ENCODE peak calls at places on chromosomes 4 and X, in eight cellular contexts. One of them, this sample, is unnamed.

GRCh38 chr4:97910005-97910404 is 233.3 kb downstream of the STPG2 start:
- DNase-seq in cardiac muscle cell: peak
- DNase-seq in neuronal stem cell: no peak
- DNase-seq in CD4-positive, CD25-positive, alpha-beta regulatory T cell: no peak
- DNase-seq in right cardiac atrium: no peak
- DNase-seq in breast epithelium: no peak
- DNase-seq in Peyer's patch: no peak
- DNase-seq in RWPE1: peak
- DNase-seq in this sample: no peak

GRCh38 chrX:129700536-129700935 is 38.2 kb upstream of the XPNPEP2 start:
- DNase-seq in cardiac muscle cell: no peak
- DNase-seq in neuronal stem cell: no peak
- DNase-seq in CD4-positive, CD25-positive, alpha-beta regulatory T cell: no peak
- DNase-seq in right cardiac atrium: no peak
- DNase-seq in breast epithelium: no peak
- DNase-seq in Peyer's patch: no peak
- DNase-seq in RWPE1: no peak
- DNase-seq in this sample: peak

GRCh38 chr4:145815027-145815612 is 123.5 kb downstream of the ZNF827 start:
- DNase-seq in cardiac muscle cell: no peak
- DNase-seq in neuronal stem cell: no peak
- DNase-seq in CD4-positive, CD25-positive, alpha-beta regulatory T cell: no peak
- DNase-seq in right cardiac atrium: no peak
- DNase-seq in breast epithelium: no peak
- DNase-seq in Peyer's patch: no peak
- DNase-seq in RWPE1: no peak
- DNase-seq in this sample: no peak

GRCh38 chr4:152197211-152197610 is 338.7 kb downstream of the FBXW7 start:
- DNase-seq in cardiac muscle cell: no peak
- DNase-seq in neuronal stem cell: no peak
- DNase-seq in CD4-positive, CD25-positive, alpha-beta regulatory T cell: no peak
- DNase-seq in right cardiac atrium: no peak
- DNase-seq in breast epithelium: no peak
- DNase-seq in Peyer's patch: no peak
- DNase-seq in RWPE1: no peak
- DNase-seq in this sample: no peak

GRCh38 chr4:138217567-138217966 is 24.6 kb downstream of the SLC7A11 start:
- DNase-seq in cardiac muscle cell: no peak
- DNase-seq in neuronal stem cell: no peak
- DNase-seq in CD4-positive, CD25-positive, alpha-beta regulatory T cell: no peak
- DNase-seq in right cardiac atrium: no peak
- DNase-seq in breast epithelium: no peak
- DNase-seq in Peyer's patch: no peak
- DNase-seq in RWPE1: no peak
- DNase-seq in this sample: no peak

GRCh38 chr4:108433832-108434231 is 186.5 kb upstream of the RPL34 start:
- DNase-seq in cardiac muscle cell: no peak
- DNase-seq in neuronal stem cell: no peak
- DNase-seq in CD4-positive, CD25-positive, alpha-beta regulatory T cell: peak
- DNase-seq in right cardiac atrium: no peak
- DNase-seq in breast epithelium: no peak
- DNase-seq in Peyer's patch: no peak
- DNase-seq in RWPE1: no peak
- DNase-seq in this sample: no peak

GRCh38 chr4:37002625-37003024 is 241.9 kb upstream of the NWD2 start:
- DNase-seq in cardiac muscle cell: no peak
- DNase-seq in neuronal stem cell: no peak
- DNase-seq in CD4-positive, CD25-positive, alpha-beta regulatory T cell: no peak
- DNase-seq in right cardiac atrium: no peak
- DNase-seq in breast epithelium: no peak
- DNase-seq in Peyer's patch: no peak
- DNase-seq in RWPE1: no peak
- DNase-seq in this sample: no peak

GRCh38 chrX:1126738-1127137 is 85.7 kb downstream of the CRLF2 start:
- DNase-seq in cardiac muscle cell: no peak
- DNase-seq in neuronal stem cell: no peak
- DNase-seq in CD4-positive, CD25-positive, alpha-beta regulatory T cell: no peak
- DNase-seq in right cardiac atrium: no peak
- DNase-seq in breast epithelium: peak
- DNase-seq in Peyer's patch: no peak
- DNase-seq in RWPE1: no peak
- DNase-seq in this sample: no peak

GRCh38 chrX:68789966-68790365 is 38.9 kb upstream of the EFNB1 start:
- DNase-seq in cardiac muscle cell: no peak
- DNase-seq in neuronal stem cell: no peak
- DNase-seq in CD4-positive, CD25-positive, alpha-beta regulatory T cell: no peak
- DNase-seq in right cardiac atrium: no peak
- DNase-seq in breast epithelium: no peak
- DNase-seq in Peyer's patch: no peak
- DNase-seq in RWPE1: no peak
- DNase-seq in this sample: no peak

GRCh38 chr4:57078685-57079521 is 31.3 kb downstream of the IGFBP7 start:
- DNase-seq in cardiac muscle cell: peak
- DNase-seq in neuronal stem cell: peak
- DNase-seq in CD4-positive, CD25-positive, alpha-beta regulatory T cell: no peak
- DNase-seq in right cardiac atrium: no peak
- DNase-seq in breast epithelium: no peak
- DNase-seq in Peyer's patch: no peak
- DNase-seq in RWPE1: peak
- DNase-seq in this sample: no peak

GRCh38 chr4:56958111-56958517 is 19.3 kb downstream of the NOA1 start:
- DNase-seq in cardiac muscle cell: no peak
- DNase-seq in neuronal stem cell: no peak
- DNase-seq in CD4-positive, CD25-positive, alpha-beta regulatory T cell: no peak
- DNase-seq in right cardiac atrium: peak
- DNase-seq in breast epithelium: peak
- DNase-seq in Peyer's patch: no peak
- DNase-seq in RWPE1: peak
- DNase-seq in this sample: peak

GRCh38 chr4:157075811-157076577 is at the start of gene GLRB:
- DNase-seq in cardiac muscle cell: peak
- DNase-seq in neuronal stem cell: peak
- DNase-seq in CD4-positive, CD25-positive, alpha-beta regulatory T cell: no peak
- DNase-seq in right cardiac atrium: peak
- DNase-seq in breast epithelium: no peak
- DNase-seq in Peyer's patch: peak
- DNase-seq in RWPE1: peak
- DNase-seq in this sample: no peak
- H3K27ac ChIP-seq in cardiac muscle cell: no peak
- H3K27ac ChIP-seq in neuronal stem cell: no peak
- H3K27ac ChIP-seq in CD4-positive, CD25-positive, alpha-beta regulatory T cell: no peak
- H3K27ac ChIP-seq in right cardiac atrium: peak
- H3K27ac ChIP-seq in breast epithelium: no peak
- H3K27ac ChIP-seq in Peyer's patch: peak
- H3K27ac ChIP-seq in RWPE1: no peak
- H3K27ac ChIP-seq in this sample: peak

GRCh38 chr4:112277705-112278448 is 7.8 kb downstream of the TIFA start:
- DNase-seq in cardiac muscle cell: no peak
- DNase-seq in neuronal stem cell: no peak
- DNase-seq in CD4-positive, CD25-positive, alpha-beta regulatory T cell: no peak
- DNase-seq in right cardiac atrium: no peak
- DNase-seq in breast epithelium: no peak
- DNase-seq in Peyer's patch: no peak
- DNase-seq in RWPE1: no peak
- DNase-seq in this sample: no peak

GRCh38 chr4:112277220-112277619 is 8.5 kb downstream of the TIFA start:
- DNase-seq in cardiac muscle cell: no peak
- DNase-seq in neuronal stem cell: no peak
- DNase-seq in CD4-positive, CD25-positive, alpha-beta regulatory T cell: no peak
- DNase-seq in right cardiac atrium: no peak
- DNase-seq in breast epithelium: no peak
- DNase-seq in Peyer's patch: no peak
- DNase-seq in RWPE1: peak
- DNase-seq in this sample: no peak

GRCh38 chr4:112279882-112280315 is 5.8 kb downstream of the TIFA start:
- DNase-seq in cardiac muscle cell: peak
- DNase-seq in neuronal stem cell: no peak
- DNase-seq in CD4-positive, CD25-positive, alpha-beta regulatory T cell: no peak
- DNase-seq in right cardiac atrium: no peak
- DNase-seq in breast epithelium: no peak
- DNase-seq in Peyer's patch: no peak
- DNase-seq in RWPE1: no peak
- DNase-seq in this sample: no peak

GRCh38 chr4:112280657-112281056 is 5.0 kb downstream of the TIFA start:
- DNase-seq in cardiac muscle cell: no peak
- DNase-seq in neuronal stem cell: no peak
- DNase-seq in CD4-positive, CD25-positive, alpha-beta regulatory T cell: no peak
- DNase-seq in right cardiac atrium: no peak
- DNase-seq in breast epithelium: no peak
- DNase-seq in Peyer's patch: no peak
- DNase-seq in RWPE1: no peak
- DNase-seq in this sample: no peak

DNA sequence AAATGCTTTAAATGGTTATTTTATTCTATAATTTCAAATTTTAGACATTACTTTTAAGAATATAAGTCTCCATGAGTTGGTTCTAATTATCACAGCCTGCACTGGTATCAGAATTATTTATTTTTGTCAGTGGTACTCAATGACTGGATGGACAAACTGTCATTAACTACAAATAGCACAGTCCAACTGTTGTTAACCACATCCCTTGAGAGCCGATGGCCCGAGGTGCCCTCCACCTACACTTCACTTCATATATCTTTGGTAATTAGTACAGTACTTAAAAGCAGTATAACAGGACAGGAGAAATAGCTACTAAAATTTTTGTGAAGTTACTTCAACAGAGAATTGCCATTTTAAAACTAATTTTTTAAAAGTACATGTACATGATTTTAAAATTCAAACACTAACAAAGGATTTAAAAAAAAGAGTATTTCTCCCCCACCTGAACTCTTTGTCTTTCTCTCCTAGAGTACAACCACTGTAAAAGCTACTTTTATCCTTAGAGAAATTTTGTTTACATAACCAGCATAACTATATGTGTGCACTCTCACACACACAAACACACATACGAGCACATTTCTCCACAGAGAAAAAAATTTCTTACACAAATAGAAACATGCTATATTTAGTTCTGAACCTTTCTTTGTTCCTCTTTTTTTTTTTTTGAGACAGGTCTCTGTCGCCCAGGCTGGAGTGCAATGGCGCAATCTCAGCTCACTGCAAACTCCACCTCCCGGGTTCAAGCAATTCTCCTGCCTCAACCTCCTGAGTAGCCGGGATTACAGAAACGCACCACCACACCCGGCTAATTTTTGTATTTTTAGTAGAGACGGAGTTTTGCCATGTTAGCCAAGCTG is 6.5 kb downstream of the TIFA start:
- DNase-seq in cardiac muscle cell: no peak
- DNase-seq in neuronal stem cell: no peak
- DNase-seq in CD4-positive, CD25-positive, alpha-beta regulatory T cell: no peak
- DNase-seq in right cardiac atrium: no peak
- DNase-seq in breast epithelium: no peak
- DNase-seq in Peyer's patch: no peak
- DNase-seq in RWPE1: no peak
- DNase-seq in this sample: no peak
- H3K27ac ChIP-seq in cardiac muscle cell: no peak
- H3K27ac ChIP-seq in neuronal stem cell: no peak
- H3K27ac ChIP-seq in CD4-positive, CD25-positive, alpha-beta regulatory T cell: peak
- H3K27ac ChIP-seq in right cardiac atrium: no peak
- H3K27ac ChIP-seq in breast epithelium: peak
- H3K27ac ChIP-seq in Peyer's patch: no peak
- H3K27ac ChIP-seq in RWPE1: no peak
- H3K27ac ChIP-seq in this sample: peak

GRCh38 chr4:73499996-73500765 is 18.6 kb downstream of the AFM start:
- DNase-seq in cardiac muscle cell: no peak
- DNase-seq in neuronal stem cell: no peak
- DNase-seq in CD4-positive, CD25-positive, alpha-beta regulatory T cell: no peak
- DNase-seq in right cardiac atrium: no peak
- DNase-seq in breast epithelium: no peak
- DNase-seq in Peyer's patch: no peak
- DNase-seq in RWPE1: no peak
- DNase-seq in this sample: no peak
- H3K27ac ChIP-seq in cardiac muscle cell: no peak
- H3K27ac ChIP-seq in neuronal stem cell: no peak
- H3K27ac ChIP-seq in CD4-positive, CD25-positive, alpha-beta regulatory T cell: no peak
- H3K27ac ChIP-seq in right cardiac atrium: no peak
- H3K27ac ChIP-seq in breast epithelium: no peak
- H3K27ac ChIP-seq in Peyer's patch: no peak
- H3K27ac ChIP-seq in RWPE1: no peak
- H3K27ac ChIP-seq in this sample: no peak

GRCh38 chr4:123858465-123858864 is 461.9 kb downstream of the SPRY1 start:
- DNase-seq in cardiac muscle cell: no peak
- DNase-seq in neuronal stem cell: no peak
- DNase-seq in CD4-positive, CD25-positive, alpha-beta regulatory T cell: no peak
- DNase-seq in right cardiac atrium: no peak
- DNase-seq in breast epithelium: no peak
- DNase-seq in Peyer's patch: no peak
- DNase-seq in RWPE1: no peak
- DNase-seq in this sample: no peak
- H3K27ac ChIP-seq in cardiac muscle cell: peak
- H3K27ac ChIP-seq in neuronal stem cell: no peak
- H3K27ac ChIP-seq in CD4-positive, CD25-positive, alpha-beta regulatory T cell: no peak
- H3K27ac ChIP-seq in right cardiac atrium: peak
- H3K27ac ChIP-seq in breast epithelium: no peak
- H3K27ac ChIP-seq in Peyer's patch: no peak
- H3K27ac ChIP-seq in RWPE1: no peak
- H3K27ac ChIP-seq in this sample: no peak

DNA sequence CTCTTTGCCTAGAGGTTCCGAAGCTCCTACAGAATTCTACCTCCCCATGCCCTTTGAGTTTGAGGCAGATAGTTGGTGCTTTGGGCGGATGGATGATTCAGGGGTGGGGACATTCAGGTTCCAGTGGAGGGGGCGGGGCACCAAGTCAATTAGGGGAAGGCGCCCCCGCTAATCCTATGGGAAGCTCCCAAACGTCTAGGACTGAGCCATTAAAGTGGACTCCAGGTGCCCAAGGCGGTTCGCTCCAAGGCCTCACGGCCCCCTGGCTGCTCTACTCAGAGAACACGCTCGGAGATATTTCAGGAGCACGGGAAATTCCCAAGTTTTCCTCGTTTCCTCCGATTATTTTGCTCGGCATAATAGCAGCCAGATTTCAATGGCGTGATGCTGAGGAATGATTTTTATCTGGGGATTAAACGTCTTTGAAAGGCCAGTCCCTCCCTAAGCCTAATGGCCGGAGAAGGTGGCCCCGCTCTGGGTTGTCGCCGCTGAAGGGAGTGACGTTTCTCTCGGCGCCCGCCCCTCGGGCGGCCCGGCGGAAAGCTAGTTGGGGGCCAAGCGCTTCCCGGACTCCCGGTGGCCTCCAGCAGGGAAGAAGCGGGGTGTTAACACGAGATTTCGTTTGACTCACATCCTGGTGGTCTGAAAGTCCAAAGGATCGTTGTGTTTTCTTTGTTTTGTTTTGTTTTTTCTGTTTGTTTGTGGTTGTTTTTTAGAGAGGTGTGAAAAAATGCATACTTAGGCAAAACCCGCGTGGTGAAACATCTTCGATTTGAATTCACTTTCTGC is 1.5 kb downstream of the MSX1 start:
- DNase-seq in cardiac muscle cell: no peak
- DNase-seq in neuronal stem cell: no peak
- DNase-seq in CD4-positive, CD25-positive, alpha-beta regulatory T cell: no peak
- DNase-seq in right cardiac atrium: peak
- DNase-seq in breast epithelium: no peak
- DNase-seq in Peyer's patch: no peak
- DNase-seq in RWPE1: no peak
- DNase-seq in this sample: no peak
- H3K27ac ChIP-seq in cardiac muscle cell: no peak
- H3K27ac ChIP-seq in neuronal stem cell: no peak
- H3K27ac ChIP-seq in CD4-positive, CD25-positive, alpha-beta regulatory T cell: no peak
- H3K27ac ChIP-seq in right cardiac atrium: peak
- H3K27ac ChIP-seq in breast epithelium: no peak
- H3K27ac ChIP-seq in Peyer's patch: no peak
- H3K27ac ChIP-seq in RWPE1: no peak
- H3K27ac ChIP-seq in this sample: peak

GRCh38 chrX:107559506-107559905 is 68.8 kb upstream of the PRPS1 start:
- DNase-seq in cardiac muscle cell: no peak
- DNase-seq in neuronal stem cell: no peak
- DNase-seq in CD4-positive, CD25-positive, alpha-beta regulatory T cell: no peak
- DNase-seq in right cardiac atrium: no peak
- DNase-seq in breast epithelium: no peak
- DNase-seq in Peyer's patch: no peak
- DNase-seq in RWPE1: no peak
- DNase-seq in this sample: no peak
- H3K27ac ChIP-seq in cardiac muscle cell: no peak
- H3K27ac ChIP-seq in neuronal stem cell: no peak
- H3K27ac ChIP-seq in CD4-positive, CD25-positive, alpha-beta regulatory T cell: no peak
- H3K27ac ChIP-seq in right cardiac atrium: no peak
- H3K27ac ChIP-seq in breast epithelium: no peak
- H3K27ac ChIP-seq in Peyer's patch: no peak
- H3K27ac ChIP-seq in RWPE1: no peak
- H3K27ac ChIP-seq in this sample: no peak

This sample was measured in coronary artery.